ENCODE peak calls at places on chromosomes 3 and 15, in ten cellular contexts. C is HCT116, T is IMR-90, H is astrocyte, L is fibroblast of lung, Y is HepG2, Z is neural progenitor cell, B is GM23248, D is H9, X is H1. Q is an unnamed sample.

GRCh38 chr3:170690133-170690981 is 104.5 kb upstream of the SLC7A14 start:
- DNase-seq in Z (peak), B (peak), L (peak), Y (peak), C (peak), H (no peak), D (peak), X (peak), T (peak), Q (peak)

GRCh38 chr15:78421241-78421994 is 16.6 kb upstream of the IREB2 start:
- DNase-seq in Y (no peak), L (no peak), B (peak), X (no peak), D (no peak), C (no peak), Z (no peak), H (no peak), T (no peak), Q (no peak)

GRCh38 chr3:58093573-58094195 is 85.5 kb downstream of the FLNB start:
- DNase-seq in D (no peak), T (peak), L (peak), C (no peak), Z (no peak), B (peak), H (peak), X (no peak), Y (no peak), Q (no peak)

GRCh38 chr3:127488141-127488672 is 102.3 kb downstream of the TPRA1 start:
- DNase-seq in Y (no peak), T (no peak), X (peak), L (no peak), Z (no peak), D (peak), C (no peak), B (no peak), H (no peak), Q (no peak)

GRCh38 chr15:70376929-70377691 is 279.4 kb upstream of the TLE3 start:
- DNase-seq in Z (peak), T (peak), H (peak), D (peak), X (peak), C (no peak), Y (no peak), L (peak), B (peak), Q (no peak)

GRCh38 chr3:13278783-13279531 is 141.2 kb downstream of the NUP210 start:
- DNase-seq in L (peak), D (no peak), T (peak), Z (no peak), C (no peak), B (no peak), Y (no peak), H (peak), X (no peak), Q (no peak)

GRCh38 chr3:70726096-70726745 is 413.8 kb upstream of the MDFIC2 start:
- DNase-seq in L (peak), Y (no peak), H (peak), T (peak), D (no peak), C (no peak), Z (no peak), B (no peak), X (no peak), Q (no peak)

GRCh38 chr3:43919067-43919466 is 228.3 kb downstream of the ABHD5 start:
- DNase-seq in T (no peak), D (no peak), Y (no peak), Z (no peak), L (peak), C (no peak), B (peak), H (peak), X (no peak), Q (no peak)

GRCh38 chr15:79965836-79966630 is 5.0 kb downstream of the BCL2A1 start:
- DNase-seq in Z (no peak), H (peak), X (no peak), Y (peak), B (no peak), T (peak), L (peak), D (no peak), C (no peak), Q (no peak)

GRCh38 chr15:99104788-99105515 is at the start of gene SYNM:
- DNase-seq in T (peak), Z (peak), X (peak), H (peak), B (peak), D (peak), Y (peak), C (peak), L (peak), Q (peak)

GRCh38 chr3:71395927-71396695 is 187.4 kb downstream of the FOXP1 start:
- DNase-seq in X (no peak), L (peak), Z (no peak), T (peak), Y (no peak), H (peak), B (peak), C (no peak), D (no peak), Q (no peak)

GRCh38 chr3:60708191-60708975 is 542.9 kb downstream of the FHIT start:
- DNase-seq in Z (no peak), L (peak), X (no peak), T (peak), H (peak), B (peak), D (no peak), Y (no peak), C (no peak), Q (no peak)

GRCh38 chr15:32120577-32121465 is 90.5 kb downstream of the CHRNA7 start:
- DNase-seq in T (no peak), H (no peak), X (no peak), Y (no peak), D (no peak), Z (no peak), B (no peak), C (no peak), L (no peak), Q (no peak)

GRCh38 chr3:192958219-192958872 is 40.7 kb upstream of the MB21D2 start:
- DNase-seq in Z (no peak), B (no peak), C (no peak), H (no peak), L (peak), X (no peak), T (no peak), Y (no peak), D (no peak), Q (no peak)

GRCh38 chr3:192957441-192957951 is 39.8 kb upstream of the MB21D2 start:
- DNase-seq in Y (no peak), C (no peak), H (peak), Z (no peak), D (no peak), L (peak), B (peak), T (peak), X (no peak), Q (no peak)
- H3K4me2 ChIP-seq in Y (no peak), C (no peak), H (peak), Z (no peak), D (no peak), L (peak), B (peak), T (peak), X (no peak), Q (no peak)

GRCh38 chr3:16374047-16375019 is 109.3 kb downstream of the OXNAD1 start:
- DNase-seq in C (no peak), L (no peak), X (no peak), H (no peak), T (no peak), Z (no peak), D (no peak), Y (no peak), B (no peak), Q (no peak)
- H3K4me2 ChIP-seq in C (no peak), L (no peak), X (no peak), H (no peak), T (no peak), Z (peak), D (no peak), Y (no peak), B (no peak), Q (no peak)

DNA sequence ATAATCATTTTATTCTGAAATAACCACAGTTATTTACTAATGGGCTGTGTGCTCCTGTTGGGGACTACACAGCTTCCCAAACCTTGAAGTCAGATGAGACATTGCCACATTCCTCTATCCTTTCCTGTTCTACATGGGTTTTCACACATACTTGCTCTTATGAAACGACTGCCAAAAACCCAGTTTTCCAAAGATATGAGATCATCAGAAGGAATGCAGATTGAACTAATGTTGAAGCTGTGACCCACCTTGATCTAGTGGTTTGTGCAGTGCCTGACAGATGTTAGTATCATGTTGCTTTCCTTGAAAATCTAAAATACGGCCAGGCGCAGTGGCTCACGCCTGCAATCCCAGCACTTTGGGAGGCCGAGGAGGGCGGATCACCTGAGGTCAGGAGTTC is 144.6 kb downstream of the VGLL4 start:
- DNase-seq in D (no peak), B (peak), L (peak), X (no peak), H (peak), Y (peak), C (no peak), T (peak), Z (no peak), Q (no peak)
- H3K4me2 ChIP-seq in D (no peak), B (peak), L (peak), X (no peak), H (peak), Y (no peak), C (peak), T (no peak), Z (no peak), Q (no peak)

GRCh38 chr3:188453431-188454384 is 299.8 kb downstream of the LPP start:
- DNase-seq in B (no peak), Y (no peak), C (no peak), L (no peak), X (no peak), T (no peak), D (no peak), H (no peak), Z (no peak), Q (no peak)

GRCh38 chr3:188455748-188456147 is 301.8 kb downstream of the LPP start:
- DNase-seq in C (no peak), L (no peak), T (peak), X (no peak), Z (no peak), Y (no peak), D (no peak), B (no peak), H (no peak), Q (no peak)

DNA sequence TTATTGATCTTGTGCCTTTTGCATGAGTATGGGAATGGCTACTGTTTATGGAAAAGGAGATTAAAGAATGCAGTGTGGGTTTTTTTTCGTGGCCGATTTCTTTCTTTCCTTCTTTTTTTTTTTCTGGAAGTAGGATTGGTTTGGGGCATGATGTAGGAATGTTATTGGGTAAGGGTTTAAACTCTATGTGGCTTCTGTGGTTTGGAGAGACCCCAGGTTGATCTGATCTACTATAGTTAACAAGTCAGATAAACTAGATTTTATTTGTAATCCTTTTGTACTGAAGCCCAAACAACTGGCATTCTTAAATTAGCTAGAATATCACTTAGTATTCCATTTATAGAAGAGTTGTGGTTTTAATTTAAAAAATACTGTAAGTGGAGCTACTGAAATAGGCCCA is 304.8 kb downstream of the LPP start:
- DNase-seq in Z (no peak), Y (no peak), D (no peak), C (no peak), X (no peak), H (peak), B (no peak), T (no peak), L (peak), Q (no peak)
- H3K4me2 ChIP-seq in Z (no peak), Y (no peak), D (no peak), C (no peak), X (no peak), H (no peak), B (no peak), T (no peak), L (no peak), Q (no peak)

GRCh38 chr3:98971183-98971681 is 69.7 kb upstream of the DCBLD2 start:
- DNase-seq in C (peak), H (peak), T (peak), Z (no peak), L (peak), B (peak), Y (peak), D (no peak), X (no peak), Q (no peak)
- H3K4me2 ChIP-seq in C (peak), H (peak), T (no peak), Z (no peak), L (no peak), B (peak), Y (no peak), D (no peak), X (no peak), Q (no peak)

DNA sequence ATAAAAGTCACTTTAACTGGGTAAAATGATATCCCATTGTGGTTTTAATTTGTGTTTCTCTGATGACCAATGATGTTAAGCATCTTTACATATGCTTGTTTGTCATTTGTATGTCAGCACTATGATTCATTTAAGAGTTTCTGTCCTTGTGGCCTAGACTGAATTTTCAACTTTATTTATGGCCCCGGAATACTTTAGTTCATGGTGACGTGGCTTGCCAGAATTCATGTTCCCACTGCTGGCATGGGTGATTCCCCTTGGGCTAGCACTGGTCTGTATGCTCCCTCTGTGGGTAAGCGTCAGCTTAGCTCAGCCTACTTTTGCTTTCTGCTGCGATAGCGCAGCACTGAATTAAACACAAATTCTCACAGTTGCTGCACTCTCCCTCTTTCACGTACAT is 436.3 kb upstream of the SGO1 start:
- DNase-seq in Y (no peak), B (peak), L (peak), H (peak), D (no peak), X (no peak), T (peak), Z (no peak), C (no peak), Q (no peak)
- H3K4me2 ChIP-seq in Y (no peak), B (peak), L (no peak), H (no peak), D (no peak), X (no peak), T (peak), Z (no peak), C (no peak), Q (no peak)